ENCODE peak calls at places on chromosomes 2 and 18, in nine cellular contexts. One of them, this sample, is unnamed.

GRCh38 chr2:142112648-142113278 is 18.1 kb downstream of the LRP1B start:
- DNase-seq in HCEC 1CT: peak
- DNase-seq in choroid plexus epithelial cell: peak
- DNase-seq in stimulated activated naive CD8-positive, alpha-beta T cell treated with anti-CD3 and anti-CD28 coated beads, Interleukin-15, amount 100 ng/mL, for 72 hours: no peak
- DNase-seq in lung: no peak
- DNase-seq in stimulated activated CD8-positive, alpha-beta memory T cell treated with anti-CD3 and anti-CD28 coated beads, Interleukin-2, amount 100 ng/mL, for 48 hours: no peak
- DNase-seq in NCI-H1092: no peak
- DNase-seq in GM12864: no peak
- DNase-seq in WTC11: no peak
- DNase-seq in this sample: no peak

GRCh38 chr2:197107291-197108269 is 181.1 kb upstream of the PGAP1 start:
- DNase-seq in HCEC 1CT: peak
- DNase-seq in lung: no peak
- DNase-seq in WTC11: no peak
- DNase-seq in NCI-H1092: no peak
- DNase-seq in choroid plexus epithelial cell: peak
- DNase-seq in GM12864: no peak
- DNase-seq in stimulated activated CD8-positive, alpha-beta memory T cell treated with anti-CD3 and anti-CD28 coated beads, Interleukin-2, amount 100 ng/mL, for 48 hours: no peak
- DNase-seq in stimulated activated naive CD8-positive, alpha-beta T cell treated with anti-CD3 and anti-CD28 coated beads, Interleukin-15, amount 100 ng/mL, for 72 hours: no peak
- DNase-seq in this sample: no peak

GRCh38 chr18:7417742-7418141 is 149.4 kb upstream of the PTPRM start:
- DNase-seq in WTC11: no peak
- DNase-seq in stimulated activated CD8-positive, alpha-beta memory T cell treated with anti-CD3 and anti-CD28 coated beads, Interleukin-2, amount 100 ng/mL, for 48 hours: no peak
- DNase-seq in lung: no peak
- DNase-seq in NCI-H1092: no peak
- DNase-seq in HCEC 1CT: peak
- DNase-seq in choroid plexus epithelial cell: peak
- DNase-seq in GM12864: no peak
- DNase-seq in stimulated activated naive CD8-positive, alpha-beta T cell treated with anti-CD3 and anti-CD28 coated beads, Interleukin-15, amount 100 ng/mL, for 72 hours: no peak
- DNase-seq in this sample: no peak

GRCh38 chr2:38406597-38407110 is 29.6 kb upstream of the ATL2 start:
- DNase-seq in WTC11: no peak
- DNase-seq in stimulated activated CD8-positive, alpha-beta memory T cell treated with anti-CD3 and anti-CD28 coated beads, Interleukin-2, amount 100 ng/mL, for 48 hours: no peak
- DNase-seq in NCI-H1092: no peak
- DNase-seq in stimulated activated naive CD8-positive, alpha-beta T cell treated with anti-CD3 and anti-CD28 coated beads, Interleukin-15, amount 100 ng/mL, for 72 hours: no peak
- DNase-seq in choroid plexus epithelial cell: peak
- DNase-seq in lung: peak
- DNase-seq in GM12864: no peak
- DNase-seq in HCEC 1CT: no peak
- DNase-seq in this sample: no peak

GRCh38 chr2:194319222-194319992 is 1337.6 kb upstream of the SLC39A10 start:
- DNase-seq in GM12864: peak
- DNase-seq in NCI-H1092: no peak
- DNase-seq in choroid plexus epithelial cell: no peak
- DNase-seq in WTC11: peak
- DNase-seq in stimulated activated CD8-positive, alpha-beta memory T cell treated with anti-CD3 and anti-CD28 coated beads, Interleukin-2, amount 100 ng/mL, for 48 hours: no peak
- DNase-seq in lung: no peak
- DNase-seq in stimulated activated naive CD8-positive, alpha-beta T cell treated with anti-CD3 and anti-CD28 coated beads, Interleukin-15, amount 100 ng/mL, for 72 hours: no peak
- DNase-seq in HCEC 1CT: no peak
- DNase-seq in this sample: no peak

GRCh38 chr2:17538844-17539554 is 1.5 kb upstream of the VSNL1 start:
- DNase-seq in WTC11: peak
- DNase-seq in stimulated activated CD8-positive, alpha-beta memory T cell treated with anti-CD3 and anti-CD28 coated beads, Interleukin-2, amount 100 ng/mL, for 48 hours: no peak
- DNase-seq in HCEC 1CT: no peak
- DNase-seq in NCI-H1092: no peak
- DNase-seq in GM12864: no peak
- DNase-seq in stimulated activated naive CD8-positive, alpha-beta T cell treated with anti-CD3 and anti-CD28 coated beads, Interleukin-15, amount 100 ng/mL, for 72 hours: no peak
- DNase-seq in lung: peak
- DNase-seq in choroid plexus epithelial cell: peak
- DNase-seq in this sample: peak

GRCh38 chr2:39837856-39838453 is 58.9 kb upstream of the THUMPD2 start:
- DNase-seq in NCI-H1092: no peak
- DNase-seq in stimulated activated CD8-positive, alpha-beta memory T cell treated with anti-CD3 and anti-CD28 coated beads, Interleukin-2, amount 100 ng/mL, for 48 hours: no peak
- DNase-seq in choroid plexus epithelial cell: peak
- DNase-seq in HCEC 1CT: peak
- DNase-seq in lung: no peak
- DNase-seq in stimulated activated naive CD8-positive, alpha-beta T cell treated with anti-CD3 and anti-CD28 coated beads, Interleukin-15, amount 100 ng/mL, for 72 hours: no peak
- DNase-seq in WTC11: peak
- DNase-seq in GM12864: peak
- DNase-seq in this sample: no peak

GRCh38 chr2:185274718-185275484 is 463.7 kb upstream of the FSIP2 start:
- DNase-seq in choroid plexus epithelial cell: no peak
- DNase-seq in stimulated activated CD8-positive, alpha-beta memory T cell treated with anti-CD3 and anti-CD28 coated beads, Interleukin-2, amount 100 ng/mL, for 48 hours: no peak
- DNase-seq in lung: no peak
- DNase-seq in stimulated activated naive CD8-positive, alpha-beta T cell treated with anti-CD3 and anti-CD28 coated beads, Interleukin-15, amount 100 ng/mL, for 72 hours: no peak
- DNase-seq in WTC11: no peak
- DNase-seq in NCI-H1092: no peak
- DNase-seq in GM12864: no peak
- DNase-seq in HCEC 1CT: no peak
- DNase-seq in this sample: no peak

GRCh38 chr2:73028841-73029240 is 42.7 kb downstream of the SFXN5 start:
- DNase-seq in HCEC 1CT: no peak
- DNase-seq in choroid plexus epithelial cell: no peak
- DNase-seq in lung: no peak
- DNase-seq in stimulated activated naive CD8-positive, alpha-beta T cell treated with anti-CD3 and anti-CD28 coated beads, Interleukin-15, amount 100 ng/mL, for 72 hours: no peak
- DNase-seq in NCI-H1092: peak
- DNase-seq in WTC11: no peak
- DNase-seq in GM12864: no peak
- DNase-seq in stimulated activated CD8-positive, alpha-beta memory T cell treated with anti-CD3 and anti-CD28 coated beads, Interleukin-2, amount 100 ng/mL, for 48 hours: no peak
- DNase-seq in this sample: no peak

GRCh38 chr2:173184031-173185004 is 108.7 kb downstream of the MAP3K20 start:
- DNase-seq in GM12864: no peak
- DNase-seq in HCEC 1CT: peak
- DNase-seq in NCI-H1092: no peak
- DNase-seq in stimulated activated CD8-positive, alpha-beta memory T cell treated with anti-CD3 and anti-CD28 coated beads, Interleukin-2, amount 100 ng/mL, for 48 hours: no peak
- DNase-seq in stimulated activated naive CD8-positive, alpha-beta T cell treated with anti-CD3 and anti-CD28 coated beads, Interleukin-15, amount 100 ng/mL, for 72 hours: no peak
- DNase-seq in choroid plexus epithelial cell: peak
- DNase-seq in WTC11: no peak
- DNase-seq in lung: no peak
- DNase-seq in this sample: no peak

GRCh38 chr2:98485453-98485755 is 40.7 kb downstream of the INPP4A start:
- DNase-seq in NCI-H1092: no peak
- DNase-seq in choroid plexus epithelial cell: no peak
- DNase-seq in stimulated activated naive CD8-positive, alpha-beta T cell treated with anti-CD3 and anti-CD28 coated beads, Interleukin-15, amount 100 ng/mL, for 72 hours: no peak
- DNase-seq in stimulated activated CD8-positive, alpha-beta memory T cell treated with anti-CD3 and anti-CD28 coated beads, Interleukin-2, amount 100 ng/mL, for 48 hours: no peak
- DNase-seq in GM12864: no peak
- DNase-seq in lung: no peak
- DNase-seq in HCEC 1CT: no peak
- DNase-seq in WTC11: no peak
- DNase-seq in this sample: no peak

GRCh38 chr2:199629301-199629700 is 171.6 kb upstream of the SATB2 start:
- DNase-seq in HCEC 1CT: no peak
- DNase-seq in stimulated activated CD8-positive, alpha-beta memory T cell treated with anti-CD3 and anti-CD28 coated beads, Interleukin-2, amount 100 ng/mL, for 48 hours: no peak
- DNase-seq in lung: no peak
- DNase-seq in NCI-H1092: no peak
- DNase-seq in GM12864: no peak
- DNase-seq in choroid plexus epithelial cell: no peak
- DNase-seq in WTC11: no peak
- DNase-seq in stimulated activated naive CD8-positive, alpha-beta T cell treated with anti-CD3 and anti-CD28 coated beads, Interleukin-15, amount 100 ng/mL, for 72 hours: no peak
- DNase-seq in this sample: no peak

This sample was measured in neuronal stem cell.